ENCODE peak calls at places on chromosomes 11 and 22, in four cellular contexts. C is endothelial cell of umbilical vein, B is spleen, M is gastrocnemius medialis. A is an unnamed sample.

GRCh38 chr11:131859811-131860210 is 489.4 kb downstream of the NTM start:
- DNase-seq in C (peak; percentile 90), B (no peak), M (no peak), A (no peak)

GRCh38 chr11:70298243-70298915 is 27.9 kb downstream of the PPFIA1 start:
- DNase-seq in C (no peak), B (no peak), M (no peak), A (no peak)

GRCh38 chr11:63961608-63962412 is 12.6 kb upstream of the COX8A start:
- DNase-seq in C (no peak), B (no peak), M (no peak), A (no peak)

GRCh38 chr22:48937032-48937639 is 890.5 kb downstream of the BRD1 start:
- DNase-seq in C (no peak), B (no peak), M (no peak), A (no peak)

GRCh38 chr22:35785181-35785923 is 67.7 kb downstream of the APOL5 start:
- DNase-seq in C (peak; percentile 13), B (no peak), M (no peak), A (no peak)

GRCh38 chr11:43419460-43419859 is 60.7 kb downstream of the TTC17 start:
- DNase-seq in C (peak; percentile 59), B (no peak), M (no peak), A (no peak)

GRCh38 chr11:124627546-124627945 is 4.9 kb downstream of the TBRG1 start:
- DNase-seq in C (no peak), B (no peak), M (no peak), A (no peak)

GRCh38 chr11:34155057-34155758 is 49.8 kb downstream of the NAT10 start:
- DNase-seq in C (no peak), B (no peak), M (no peak), A (no peak)

GRCh38 chr22:43378011-43378704 is 33.7 kb upstream of the MPPED1 start:
- DNase-seq in C (no peak), B (no peak), M (no peak), A (peak; percentile 48)

GRCh38 chr11:77107950-77108349 is 5.3 kb downstream of the OMP start:
- DNase-seq in C (peak; percentile 60), B (no peak), M (no peak), A (no peak)

GRCh38 chr22:42688241-42688913 is 32.3 kb downstream of the A4GALT start:
- DNase-seq in C (peak; percentile 51), B (no peak), M (peak; percentile 98), A (peak; percentile 81)

GRCh38 chr22:29032014-29032475 is 29.6 kb downstream of the C22orf31 start:
- DNase-seq in C (no peak), B (no peak), M (no peak), A (no peak)

GRCh38 chr22:35072939-35073338 is 7.0 kb downstream of the ISX start:
- DNase-seq in C (no peak), B (no peak), M (no peak), A (no peak)

GRCh38 chr11:131025421-131026126 is 109.3 kb upstream of the SNX19 start:
- DNase-seq in C (no peak), B (no peak), M (no peak), A (no peak)

GRCh38 chr11:120031156-120031555 is 106.8 kb downstream of the TRIM29 start:
- DNase-seq in C (no peak), B (no peak), M (no peak), A (no peak)

GRCh38 chr22:24894220-24894975 is 52.1 kb downstream of the LHFPL7 start:
- DNase-seq in C (peak; percentile 99), B (no peak), M (peak; percentile 95), A (peak; percentile 94)

GRCh38 chr11:20037358-20037757 is 122.9 kb downstream of the DBX1 start:
- DNase-seq in C (no peak), B (no peak), M (no peak), A (no peak)

GRCh38 chr22:46406349-46406748 is 70.8 kb downstream of the TRMU start:
- DNase-seq in C (no peak), B (no peak), M (no peak), A (no peak)

GRCh38 chr22:46372686-46373085 is 37.2 kb downstream of the TRMU start:
- DNase-seq in C (no peak), B (no peak), M (no peak), A (no peak)

GRCh38 chr11:46210133-46210636 is 67.3 kb upstream of the CREB3L1 start:
- DNase-seq in C (no peak), B (no peak), M (no peak), A (no peak)

GRCh38 chr11:60989108-60989650 is 17.7 kb downstream of the CD6 start:
- DNase-seq in C (no peak), B (no peak), M (no peak), A (no peak)

GRCh38 chr22:33510429-33510904 is 409.8 kb downstream of the LARGE1 start:
- DNase-seq in C (no peak), B (no peak), M (no peak), A (no peak)

GRCh38 chr11:113553235-113553634 is 78.0 kb upstream of the DRD2 start:
- DNase-seq in C (no peak), B (no peak), M (no peak), A (no peak)

GRCh38 chr11:117572671-117573070 is 224.3 kb downstream of the DSCAML1 start:
- DNase-seq in C (no peak), B (no peak), M (no peak), A (no peak)

GRCh38 chr11:117668291-117668690 is 128.7 kb downstream of the DSCAML1 start:
- DNase-seq in C (no peak), B (no peak), M (no peak), A (no peak)

GRCh38 chr11:57464343-57465181 is 4.2 kb downstream of the RTN4RL2 start:
- DNase-seq in C (no peak), B (no peak), M (no peak), A (no peak)

GRCh38 chr11:57467508-57468157 is 7.3 kb downstream of the RTN4RL2 start:
- DNase-seq in C (no peak), B (no peak), M (no peak), A (no peak)

GRCh38 chr11:57469268-57469667 is 8.9 kb downstream of the RTN4RL2 start:
- DNase-seq in C (no peak), B (no peak), M (no peak), A (no peak)

GRCh38 chr11:57468276-57468675 is 7.9 kb downstream of the RTN4RL2 start:
- DNase-seq in C (no peak), B (no peak), M (no peak), A (no peak)

DNA sequence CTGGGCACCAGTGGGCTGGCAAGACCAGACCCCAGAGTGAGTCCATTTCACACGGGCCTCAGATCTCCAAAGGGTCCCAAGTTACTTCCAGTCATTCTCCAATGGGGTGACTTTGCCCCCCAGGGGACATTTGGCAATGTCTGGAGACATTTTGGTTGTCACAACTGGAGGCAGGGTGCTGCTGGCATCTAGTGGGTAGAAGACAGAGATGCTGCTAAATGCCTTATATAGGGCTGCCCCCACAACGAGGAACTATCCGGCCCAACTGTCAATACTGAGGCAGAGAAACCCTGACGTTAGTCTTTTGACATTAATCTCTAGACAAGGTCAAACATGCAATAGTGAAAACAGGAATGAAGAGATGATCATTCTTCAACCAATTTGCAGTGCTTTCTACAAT is 6.4 kb downstream of the RTN4RL2 start:
- DNase-seq in C (no peak), B (no peak), M (no peak), A (no peak)
- TF ChIP-seq CTCF in C (no peak), B (no peak), M (no peak), A (no peak)

GRCh38 chr11:55652560-55652959 is 4.4 kb downstream of the OR4S2 start:
- DNase-seq in C (no peak), B (no peak), M (no peak), A (no peak)
- TF ChIP-seq POLR2A in C (no peak), B (no peak), M (no peak), A (no peak)

GRCh38 chr11:68214173-68215086 is 1.3 kb upstream of the KMT5B start:
- DNase-seq in C (peak; percentile 17), B (peak; percentile 89), M (peak; percentile 31), A (peak; percentile 50)

GRCh38 chr11:68213135-68213515 is at the start of gene KMT5B:
- DNase-seq in C (no peak), B (no peak), M (no peak), A (peak; percentile 59)

GRCh38 chr11:68215087-68215445 is 2.0 kb upstream of the KMT5B start:
- DNase-seq in C (no peak), B (no peak), M (peak; percentile 24), A (no peak)

GRCh38 chr11:68212421-68213134 is 518 bp downstream of the KMT5B start:
- DNase-seq in C (peak; percentile 63), B (peak; percentile 90), M (peak; percentile 71), A (peak; percentile 79)

DNA sequence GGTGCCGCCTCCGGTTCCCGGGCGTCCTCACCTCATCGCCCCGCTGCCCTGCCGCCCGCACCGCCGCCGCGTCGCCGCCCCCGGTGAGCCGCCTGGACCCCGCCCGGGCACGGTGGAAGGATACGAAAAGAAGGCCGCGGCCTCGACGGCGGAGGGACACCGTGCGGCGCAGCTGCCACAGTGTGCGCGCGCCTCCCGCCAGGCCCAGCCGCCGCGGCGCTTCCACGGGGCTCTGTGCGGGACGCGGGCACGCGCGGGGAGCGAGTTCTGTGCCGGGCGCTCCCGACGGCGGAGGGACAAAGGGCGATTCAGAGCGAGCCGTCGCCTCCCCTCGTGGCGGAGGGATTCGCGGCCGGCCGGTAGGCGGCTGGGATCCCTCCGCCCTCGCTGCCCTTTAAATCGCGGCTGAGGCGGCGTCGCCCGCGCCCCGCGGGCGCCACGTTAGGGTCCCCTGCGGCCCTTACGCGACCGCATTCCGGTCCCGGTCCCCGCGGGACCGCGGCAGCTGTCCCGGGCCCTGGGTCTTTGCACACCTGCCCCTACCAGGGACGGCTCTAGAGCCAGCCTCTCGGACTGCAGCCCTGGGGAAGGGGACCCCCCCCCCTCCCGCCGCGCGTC is 568 bp upstream of the KMT5B start:
- DNase-seq in C (peak; percentile 87), B (peak; percentile 95), M (peak; percentile 87), A (peak; percentile 91)
- TF ChIP-seq CTCF in C (no peak), B (no peak), M (peak; percentile 12), A (peak; percentile 19)

DNA sequence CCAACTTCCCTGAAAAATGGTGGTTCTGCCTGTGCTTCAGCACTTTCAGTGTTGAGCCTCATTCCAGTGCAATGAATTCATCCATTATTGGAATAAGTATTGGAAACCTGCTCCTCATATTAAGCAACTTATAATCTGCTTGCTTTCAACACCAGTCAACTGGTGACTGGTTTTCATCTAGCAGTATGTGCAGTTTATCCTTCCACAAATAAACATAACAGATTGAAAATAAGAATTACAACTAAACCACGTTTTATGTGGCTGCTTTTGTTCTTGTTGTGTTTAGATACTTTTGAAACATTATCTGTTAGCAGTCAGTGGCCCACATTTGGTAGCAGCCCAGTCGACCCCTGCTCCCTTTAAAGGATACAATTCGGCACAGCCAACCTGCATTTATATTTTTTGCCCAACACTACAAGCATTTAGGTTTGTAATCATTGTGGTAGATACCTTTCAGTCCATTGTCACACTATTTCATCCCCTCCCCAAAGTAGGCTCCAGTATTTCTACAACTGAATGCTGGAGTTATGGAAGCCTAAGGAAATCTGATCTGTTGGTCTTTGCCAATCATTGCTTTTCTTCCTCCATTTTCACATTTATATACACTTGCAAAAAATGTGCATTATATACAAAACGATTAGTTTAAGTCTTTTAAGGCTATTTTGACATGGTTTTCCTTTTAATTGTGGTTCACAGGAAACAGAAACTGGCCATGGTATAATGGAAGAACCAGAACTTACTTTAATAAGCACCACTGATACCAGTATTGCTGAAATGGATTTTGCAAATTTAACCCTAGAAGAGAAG is 13.1 kb downstream of the TAF1D start:
- DNase-seq in C (no peak), B (no peak), M (no peak), A (no peak)
- TF ChIP-seq POLR2A in C (peak; percentile 28), B (no peak), M (no peak), A (no peak)

A was measured in right lobe of liver.